ENCODE peak calls at places on chromosomes 5 and 9, in seven cellular contexts. E, T, Z, X, C, R and P are unnamed samples. For H3K79me2, the result is how much of the 10 kb centered on the place peaks cover.

GRCh38 chr9:99867968-99868367 is 38.5 kb upstream of the STX17 start:
- DNase-seq in E (no peak), T (no peak), Z (no peak), X (peak), C (no peak), R (no peak), P (no peak)

GRCh38 chr9:89541798-89542197 is 43.9 kb upstream of the SEMA4D start:
- DNase-seq in E (no peak), T (peak), Z (no peak), X (no peak), C (no peak), R (no peak), P (no peak)

GRCh38 chr5:69217154-69217731 is 17.4 kb upstream of the CDK7 start:
- DNase-seq in E (no peak), T (no peak), Z (no peak), X (peak), C (no peak), R (no peak), P (no peak)

GRCh38 chr9:81563739-81564138 is 125.6 kb downstream of the TLE1 start:
- DNase-seq in E (no peak), T (no peak), Z (no peak), X (no peak), C (no peak), R (no peak), P (no peak)

GRCh38 chr9:21711504-21711903 is 90.9 kb upstream of the MTAP start:
- DNase-seq in E (no peak), T (no peak), Z (peak), X (no peak), C (peak), R (peak), P (peak)

GRCh38 chr5:2986301-2986700 is 234.8 kb upstream of the IRX2 start:
- DNase-seq in E (no peak), T (no peak), Z (no peak), X (no peak), C (no peak), R (no peak), P (no peak)

GRCh38 chr5:125196479-125197183 is 450.2 kb upstream of the ZNF608 start:
- DNase-seq in E (no peak), T (no peak), Z (no peak), X (no peak), C (no peak), R (no peak), P (peak)

GRCh38 chr5:112240011-112240410 is 179.1 kb downstream of the EPB41L4A start:
- DNase-seq in E (peak), T (no peak), Z (peak), X (no peak), C (peak), R (no peak), P (no peak)

GRCh38 chr9:14111670-14112069 is 202.3 kb downstream of the NFIB start:
- DNase-seq in E (no peak), T (no peak), Z (peak), X (no peak), C (no peak), R (no peak), P (no peak)

GRCh38 chr5:57174850-57175525 is 1.1 kb downstream of the GPBP1 start:
- DNase-seq in E (no peak), T (no peak), Z (peak), X (peak), C (no peak), R (no peak), P (peak)

GRCh38 chr5:111628901-111629300 is 116.6 kb upstream of the STARD4 start:
- DNase-seq in E (no peak), T (no peak), Z (peak), X (no peak), C (no peak), R (no peak), P (no peak)

GRCh38 chr5:128974567-128974966 is 9.3 kb downstream of the SLC27A6 start:
- DNase-seq in E (peak), T (no peak), Z (no peak), X (no peak), C (no peak), R (no peak), P (no peak)

GRCh38 chr5:141001854-141002666 is 35.8 kb downstream of the PCDHAC2 start:
- DNase-seq in E (peak), T (no peak), Z (peak), X (no peak), C (peak), R (peak), P (peak)

GRCh38 chr5:91212336-91213092 is 170.6 kb downstream of the ARRDC3 start:
- DNase-seq in E (peak), T (no peak), Z (peak), X (no peak), C (no peak), R (no peak), P (no peak)

GRCh38 chr9:19551124-19551929 is 142.5 kb downstream of the ACER2 start:
- DNase-seq in E (no peak), T (no peak), Z (no peak), X (peak), C (peak), R (no peak), P (peak)

GRCh38 chr9:128716581-128717254 is 7.2 kb downstream of the ZDHHC12 start:
- DNase-seq in E (no peak), T (no peak), Z (no peak), X (no peak), C (no peak), R (no peak), P (no peak)

GRCh38 chr5:179530069-179530998 is 20.0 kb upstream of the RUFY1 start:
- DNase-seq in E (no peak), T (no peak), Z (peak), X (no peak), C (peak), R (no peak), P (peak)

GRCh38 chr5:126878085-126878484 is 101.1 kb downstream of the LMNB1 start:
- DNase-seq in E (no peak), T (no peak), Z (no peak), X (no peak), C (no peak), R (no peak), P (no peak)

GRCh38 chr5:132059696-132060500 is 557 bp upstream of the IL3 start:
- DNase-seq in E (no peak), T (no peak), Z (no peak), X (no peak), C (no peak), R (no peak), P (no peak)

GRCh38 chr5:61701877-61702602 is 370.0 kb downstream of the ZSWIM6 start:
- DNase-seq in E (no peak), T (no peak), Z (peak), X (no peak), C (no peak), R (no peak), P (no peak)

GRCh38 chr9:135607401-135608293 is 31.7 kb downstream of the GLT6D1 start:
- DNase-seq in E (no peak), T (no peak), Z (no peak), X (no peak), C (no peak), R (no peak), P (no peak)

GRCh38 chr5:57986746-57987145 is 473.1 kb downstream of the PLK2 start:
- DNase-seq in E (peak), T (no peak), Z (peak), X (no peak), C (no peak), R (no peak), P (no peak)

GRCh38 chr9:14323969-14324366 is 10.0 kb upstream of the NFIB start:
- DNase-seq in E (no peak), T (no peak), Z (no peak), X (no peak), C (no peak), R (no peak), P (no peak)

GRCh38 chr5:538801-539468 is 14.7 kb upstream of the SLC9A3 start:
- DNase-seq in E (no peak), T (no peak), Z (peak), X (no peak), C (no peak), R (no peak), P (no peak)

GRCh38 chr5:27318701-27319100 is 280.3 kb upstream of the CDH9 start:
- DNase-seq in E (no peak), T (no peak), Z (peak), X (no peak), C (no peak), R (no peak), P (no peak)

GRCh38 chr5:62578540-62578939 is at the start of gene LRRC70:
- DNase-seq in E (no peak), T (peak), Z (peak), X (peak), C (peak), R (no peak), P (peak)

GRCh38 chr9:133000842-133001241 is 22.3 kb downstream of the GFI1B start:
- DNase-seq in E (no peak), T (no peak), Z (no peak), X (no peak), C (peak), R (no peak), P (peak)

GRCh38 chr5:151696470-151697061 is 9.9 kb upstream of the SPARC start:
- DNase-seq in E (no peak), T (no peak), Z (peak), X (no peak), C (peak), R (no peak), P (peak)

GRCh38 chr9:90142580-90142979 is 500.0 kb downstream of the DIRAS2 start:
- DNase-seq in E (peak), T (peak), Z (peak), X (peak), C (peak), R (peak), P (peak)

GRCh38 chr9:34988218-34989055 is 1.1 kb upstream of the DNAJB5 start:
- DNase-seq in E (no peak), T (no peak), Z (peak), X (no peak), C (peak), R (no peak), P (peak)

GRCh38 chr9:110623462-110624025 is 44.0 kb upstream of the SVEP1 start:
- DNase-seq in E (peak), T (peak), Z (peak), X (peak), C (peak), R (peak), P (peak)

GRCh38 chr9:5773324-5773999 is 59.5 kb downstream of the ERMP1 start:
- DNase-seq in E (no peak), T (no peak), Z (no peak), X (no peak), C (peak), R (no peak), P (peak)

GRCh38 chr5:65696892-65697291 is 25.0 kb downstream of the SGTB start:
- DNase-seq in E (no peak), T (no peak), Z (peak), X (no peak), C (no peak), R (no peak), P (no peak)

DNA sequence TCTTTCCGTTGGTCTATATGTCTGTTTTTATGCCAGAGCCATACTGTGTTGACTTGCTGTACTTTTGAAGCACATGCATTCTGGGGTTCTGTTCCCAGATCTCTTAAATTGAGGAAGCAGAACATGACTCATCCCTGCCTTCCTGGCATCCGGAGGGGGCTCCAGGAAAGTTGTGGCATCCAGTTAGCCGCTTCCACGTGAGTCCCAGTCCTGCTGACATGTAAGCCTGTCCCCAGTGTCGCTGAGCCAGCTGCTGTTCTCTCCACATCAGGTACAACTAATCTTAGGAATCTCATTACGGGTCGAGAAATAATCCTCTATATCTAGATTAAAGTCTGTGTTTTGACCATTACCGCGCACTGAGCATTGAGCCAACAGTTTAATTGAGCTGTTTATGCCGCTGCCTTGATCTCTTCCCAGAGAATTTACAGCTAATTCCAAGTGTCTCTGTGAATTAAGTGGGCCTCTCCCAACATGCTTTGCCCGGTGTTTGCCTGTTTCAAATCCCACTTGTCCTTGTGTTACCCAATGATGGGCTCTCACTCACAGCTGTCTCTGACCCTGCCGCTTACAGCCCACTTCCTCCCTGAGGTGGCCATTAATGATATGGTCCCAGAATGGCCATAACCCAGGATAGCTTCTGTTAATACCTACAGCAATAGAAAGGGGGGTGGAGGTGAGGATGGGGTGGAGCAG is 10.5 kb upstream of the SHB start:
- DNase-seq in E (no peak), T (no peak), Z (peak), X (no peak), C (no peak), R (no peak), P (no peak)
- TF ChIP-seq EZH2phosphoT487 in E (no peak), T (no peak), Z (no peak), X (no peak), C (no peak), R (no peak), P (no peak)

GRCh38 chr5:76468625-76469410 is 65.7 kb downstream of the IQGAP2 start:
- DNase-seq in E (no peak), T (no peak), Z (no peak), X (no peak), C (no peak), R (no peak), P (no peak)

GRCh38 chr5:76471994-76472337 is 68.9 kb downstream of the IQGAP2 start:
- DNase-seq in E (no peak), T (no peak), Z (no peak), X (no peak), C (no peak), R (no peak), P (no peak)

GRCh38 chr5:76470978-76471377 is 67.9 kb downstream of the IQGAP2 start:
- DNase-seq in E (no peak), T (no peak), Z (no peak), X (no peak), C (no peak), R (no peak), P (no peak)

GRCh38 chr5:76467221-76467620 is 64.1 kb downstream of the IQGAP2 start:
- DNase-seq in E (no peak), T (no peak), Z (no peak), X (no peak), C (no peak), R (no peak), P (no peak)

GRCh38 chr5:76469656-76470290 is 66.7 kb downstream of the IQGAP2 start:
- DNase-seq in E (no peak), T (no peak), Z (no peak), X (no peak), C (no peak), R (no peak), P (no peak)
- H3K79me2 ChIP-seq in E (under half), T (under half), Z (under half), X (half or more), C (under half), R (under half), P (under half)

DNA sequence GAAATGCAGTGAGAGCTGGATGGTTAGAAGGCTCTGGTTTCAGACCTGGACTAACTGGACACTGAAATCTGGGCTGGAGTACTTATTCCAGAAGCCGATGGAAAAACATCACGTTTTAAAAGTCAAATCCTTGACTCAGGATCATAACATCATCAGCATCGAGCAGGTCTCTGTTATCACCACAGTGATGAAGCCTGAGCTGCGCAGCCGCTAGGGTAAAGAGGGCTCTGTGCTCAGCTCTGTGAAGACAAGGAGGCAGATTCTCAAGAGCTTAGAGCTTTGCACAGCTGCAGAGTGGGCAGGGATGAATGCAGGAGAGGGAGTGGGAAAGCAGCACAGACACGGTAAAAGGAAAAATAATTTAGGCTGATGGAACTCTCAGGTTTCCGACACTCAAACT is 208.8 kb upstream of the TAS2R1 start:
- DNase-seq in E (no peak), T (no peak), Z (no peak), X (no peak), C (no peak), R (no peak), P (peak)
- TF ChIP-seq EZH2phosphoT487 in E (no peak), T (no peak), Z (no peak), X (no peak), C (no peak), R (no peak), P (no peak)

DNA sequence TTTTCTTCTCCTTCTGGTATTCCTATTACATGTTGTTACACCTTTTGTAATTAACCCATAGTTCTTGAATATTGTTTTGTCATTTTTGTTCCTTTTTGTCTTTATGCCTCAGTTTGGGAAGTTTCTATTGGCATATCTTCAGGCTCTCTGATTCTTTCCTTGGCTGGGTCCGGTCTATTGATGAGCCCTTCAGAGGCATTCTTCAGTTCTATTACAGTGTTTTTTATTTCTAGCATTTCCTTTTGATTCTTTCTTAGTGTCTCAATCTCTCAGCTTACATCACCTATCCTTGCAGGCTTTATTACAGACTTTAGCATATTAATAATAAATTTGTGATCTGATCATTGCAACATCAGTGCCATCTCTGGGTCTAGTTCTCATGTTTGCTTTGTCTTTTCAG is 33.8 kb downstream of the PHF2 start:
- DNase-seq in E (no peak), T (no peak), Z (no peak), X (no peak), C (no peak), R (no peak), P (no peak)
- H3K79me2 ChIP-seq in E (under half), T (under half), Z (half or more), X (under half), C (under half), R (under half), P (half or more)

GRCh38 chr5:181107699-181108098 is 23.3 kb downstream of the OR2V1 start:
- DNase-seq in E (no peak), T (no peak), Z (no peak), X (no peak), C (no peak), R (no peak), P (no peak)

GRCh38 chr5:181108578-181109165 is 22.3 kb downstream of the OR2V1 start:
- DNase-seq in E (no peak), T (no peak), Z (no peak), X (no peak), C (no peak), R (no peak), P (no peak)

GRCh38 chr5:181114284-181114843 is 16.6 kb downstream of the OR2V1 start:
- DNase-seq in E (no peak), T (no peak), Z (no peak), X (no peak), C (peak), R (no peak), P (no peak)

GRCh38 chr5:181111010-181111409 is 20.0 kb downstream of the OR2V1 start:
- DNase-seq in E (no peak), T (no peak), Z (no peak), X (no peak), C (peak), R (no peak), P (no peak)

DNA sequence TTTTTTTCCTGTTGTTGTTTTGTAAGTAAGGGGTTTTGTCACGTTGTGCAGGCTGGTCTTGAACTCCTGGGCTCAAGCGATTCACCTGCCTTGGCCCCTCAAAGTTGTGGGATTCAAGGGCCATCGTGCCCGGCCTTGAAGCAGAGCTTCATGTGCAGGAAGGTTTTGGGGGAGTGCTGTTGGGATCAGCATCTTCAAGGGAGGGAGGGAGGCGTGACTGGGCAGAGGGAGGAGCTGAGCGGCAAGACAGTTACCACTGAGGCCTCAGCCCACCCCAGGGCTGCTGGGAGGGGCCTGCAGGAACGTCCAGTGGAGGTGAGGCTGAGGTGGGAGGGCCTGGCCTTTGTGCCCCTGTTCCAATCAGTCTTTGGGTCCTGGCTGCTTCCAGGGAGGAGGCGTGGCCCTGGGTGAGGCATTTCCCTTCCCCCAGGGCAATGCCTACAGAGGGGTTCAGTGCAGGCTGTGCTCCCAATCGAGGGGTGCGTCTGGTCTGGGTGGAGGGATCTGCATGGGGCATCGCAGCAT is 21.4 kb downstream of the OR2V1 start:
- DNase-seq in E (no peak), T (no peak), Z (no peak), X (no peak), C (peak), R (no peak), P (peak)
- TF ChIP-seq EZH2phosphoT487 in E (no peak), T (no peak), Z (no peak), X (no peak), C (no peak), R (no peak), P (no peak)

GRCh38 chr9:126335837-126336236 is 9.2 kb downstream of the MVB12B start:
- DNase-seq in E (no peak), T (no peak), Z (no peak), X (no peak), C (peak), R (no peak), P (peak)
- H3K79me2 ChIP-seq in E (under half), T (under half), Z (under half), X (under half), C (under half), R (under half), P (half or more)

DNA sequence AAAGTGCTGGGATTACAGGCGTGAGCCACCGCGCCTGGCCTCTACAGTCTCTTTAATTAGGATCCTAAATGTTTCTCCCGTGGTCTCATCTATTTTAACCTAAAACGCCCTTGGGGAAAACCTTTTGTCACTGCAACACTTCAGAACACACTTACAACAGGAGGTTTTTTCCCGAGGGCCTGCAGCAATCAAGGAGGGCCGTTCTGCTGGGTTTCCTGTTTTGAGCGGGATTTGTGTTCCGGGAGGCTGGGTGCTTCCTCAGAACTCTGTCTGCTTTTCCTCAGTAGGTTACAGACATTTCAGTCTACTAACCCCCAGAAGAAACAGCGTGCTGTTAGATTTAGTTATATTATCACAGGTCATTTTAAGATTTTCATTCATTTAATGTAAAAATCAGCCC is 65.4 kb upstream of the IRX4 start:
- DNase-seq in E (no peak), T (no peak), Z (no peak), X (no peak), C (no peak), R (no peak), P (no peak)
- TF ChIP-seq EZH2phosphoT487 in E (no peak), T (no peak), Z (no peak), X (no peak), C (no peak), R (no peak), P (no peak)

DNA sequence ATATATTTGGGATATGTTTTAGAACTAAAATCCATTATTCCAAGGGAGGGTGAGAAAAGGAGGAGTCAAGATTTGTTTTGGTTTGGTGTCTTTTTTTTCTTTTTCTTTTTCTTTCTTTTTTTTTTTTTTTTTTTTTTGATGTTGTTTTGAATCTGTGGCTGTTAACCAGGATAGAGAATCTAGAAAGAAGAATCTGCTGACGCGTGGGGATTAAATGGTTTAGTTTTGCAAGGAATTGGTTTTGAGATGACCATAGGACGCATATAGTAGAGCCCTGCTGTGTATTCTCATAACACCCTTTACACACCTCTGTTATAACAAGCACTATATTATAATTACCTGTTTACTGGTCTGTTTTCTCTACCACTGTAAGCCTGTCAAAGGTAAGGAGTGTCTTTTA is 9.4 kb downstream of the RABGAP1 start:
- DNase-seq in E (no peak), T (no peak), Z (no peak), X (no peak), C (no peak), R (no peak), P (no peak)
- H3K79me2 ChIP-seq in E (half or more), T (half or more), Z (half or more), X (half or more), C (half or more), R (half or more), P (half or more)